ENCODE peak calls at places on chromosomes 11 and 22, in four cellular contexts. E is AG10803, D is heart left ventricle, H is RWPE1. T is an unnamed sample.
A peak's percentile ranks its signal among the peaks of the same experiment; 100 is the strongest.

GRCh38 chr11:2768471-2769408 is 68.9 kb upstream of the KCNQ1OT1 start:
- DNase-seq in E (peak; percentile 55), D (no peak), H (peak; percentile 86), T (peak; percentile 11)

GRCh38 chr11:2287102-2287501 is 14.6 kb downstream of the C11orf21 start:
- DNase-seq in E (no peak), D (peak; percentile 13), H (no peak), T (no peak)

GRCh38 chr22:38131399-38131798 is 20.9 kb upstream of the BAIAP2L2 start:
- DNase-seq in E (no peak), D (no peak), H (no peak), T (no peak)

GRCh38 chr22:41498322-41498721 is 29.4 kb downstream of the ACO2 start:
- DNase-seq in E (peak; percentile 16), D (no peak), H (no peak), T (no peak)

GRCh38 chr11:119266517-119267255 is 50.2 kb downstream of the MCAM start:
- DNase-seq in E (no peak), D (no peak), H (no peak), T (no peak)

GRCh38 chr11:120235024-120235628 is 4.8 kb upstream of the POU2F3 start:
- DNase-seq in E (peak; percentile 45), D (peak; percentile 55), H (peak; percentile 90), T (peak; percentile 83)

GRCh38 chr22:44538071-44538470 is 40.0 kb upstream of the RTL6 start:
- DNase-seq in E (peak; percentile 47), D (no peak), H (peak; percentile 8), T (no peak)

GRCh38 chr11:35418282-35418846 is 994 bp downstream of the SLC1A2 start:
- DNase-seq in E (no peak), D (no peak), H (no peak), T (no peak)

GRCh38 chr11:95364324-95365295 is 133.6 kb upstream of the SESN3 start:
- DNase-seq in E (no peak), D (no peak), H (peak; percentile 71), T (no peak)

GRCh38 chr22:44780876-44781275 is 28.5 kb downstream of the ARHGAP8 start:
- DNase-seq in E (no peak), D (no peak), H (no peak), T (no peak)

GRCh38 chr22:46596819-46597218 is 23.4 kb upstream of the GRAMD4 start:
- DNase-seq in E (no peak), D (no peak), H (peak; percentile 74), T (no peak)

GRCh38 chr11:686451-687243 is 8.4 kb downstream of the DEAF1 start:
- DNase-seq in E (no peak), D (no peak), H (no peak), T (no peak)

DNA sequence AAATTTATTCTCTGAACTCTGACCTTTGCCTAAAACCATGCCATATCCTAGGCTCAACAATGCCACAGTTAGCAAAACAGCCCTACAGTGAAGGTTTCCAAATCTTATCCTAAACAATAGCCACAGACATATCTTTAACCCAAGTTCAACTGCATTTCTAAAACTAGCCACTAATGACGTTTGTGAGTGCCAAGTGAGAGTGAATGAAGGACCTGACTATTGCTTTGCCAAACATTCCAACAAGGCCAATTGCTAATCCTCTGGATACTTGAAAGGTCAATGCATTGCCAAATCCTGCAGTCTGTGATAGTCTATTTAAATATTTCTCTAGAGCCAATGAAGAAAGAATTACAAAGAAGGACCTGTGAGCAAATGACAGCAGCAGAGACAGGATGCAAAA is 2.5 kb upstream of the OR4C45 start:
- DNase-seq in E (no peak), D (no peak), H (no peak), T (no peak)
- TF ChIP-seq CTCF in E (no peak), D (no peak), H (no peak), T (no peak)

GRCh38 chr11:73229321-73230275 is 11.5 kb downstream of the P2RY2 start:
- DNase-seq in E (no peak), D (no peak), H (no peak), T (no peak)
- TF ChIP-seq CTCF in E (no peak), D (no peak), H (no peak), T (no peak)

DNA sequence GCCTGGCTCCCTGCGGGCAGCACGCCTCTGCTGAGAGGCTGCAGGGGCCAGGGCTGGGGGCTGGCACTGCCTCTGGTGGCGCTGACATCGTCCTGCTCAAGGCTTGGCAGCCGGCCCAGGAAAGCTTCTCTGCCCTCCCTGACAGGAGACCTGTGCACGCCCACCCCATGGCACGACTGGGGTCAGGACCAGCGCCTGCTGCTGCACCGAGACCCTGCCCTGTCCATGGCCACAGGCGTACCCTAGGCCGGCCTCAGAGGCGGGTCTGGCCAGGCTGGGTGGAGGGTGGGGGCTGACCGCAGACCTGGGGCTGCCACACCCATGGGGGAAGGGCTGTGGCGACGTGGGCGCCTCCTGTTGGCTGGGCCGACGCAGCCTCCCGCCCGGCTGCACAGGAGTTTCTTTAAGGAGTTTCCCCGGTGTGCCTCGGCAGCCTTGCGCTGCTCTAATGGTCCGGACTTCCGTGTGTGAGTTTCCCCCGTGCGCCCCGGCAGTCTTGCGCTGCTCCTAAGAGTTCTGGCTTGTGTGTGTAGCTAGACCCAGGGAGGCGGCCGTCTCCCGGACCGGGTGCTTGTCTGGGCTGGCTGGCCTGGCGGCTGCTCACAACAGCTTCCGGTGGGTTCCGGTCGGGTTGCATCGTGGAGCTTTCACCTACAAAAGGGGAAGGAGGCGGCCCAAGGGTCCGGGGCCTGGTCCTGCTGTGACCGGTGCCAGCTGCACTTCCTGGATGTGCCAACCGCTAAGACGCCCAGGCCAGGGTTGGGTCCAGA is 4.7 kb downstream of the TRABD start:
- DNase-seq in E (peak; percentile 49), D (peak; percentile 82), H (peak; percentile 62), T (peak; percentile 87)
- TF ChIP-seq CTCF in E (peak; percentile 45), D (peak; percentile 44), H (peak; percentile 47), T (peak; percentile 49)

GRCh38 chr11:75509201-75509600 is 16.5 kb downstream of the GDPD5 start:
- DNase-seq in E (no peak), D (no peak), H (no peak), T (no peak)
- TF ChIP-seq CTCF in E (no peak), D (no peak), H (no peak), T (no peak)

GRCh38 chr11:130623909-130624668 is 175.6 kb downstream of the ADAMTS15 start:
- DNase-seq in E (no peak), D (no peak), H (no peak), T (no peak)
- TF ChIP-seq CTCF in E (no peak), D (peak; percentile 3), H (no peak), T (no peak)

DNA sequence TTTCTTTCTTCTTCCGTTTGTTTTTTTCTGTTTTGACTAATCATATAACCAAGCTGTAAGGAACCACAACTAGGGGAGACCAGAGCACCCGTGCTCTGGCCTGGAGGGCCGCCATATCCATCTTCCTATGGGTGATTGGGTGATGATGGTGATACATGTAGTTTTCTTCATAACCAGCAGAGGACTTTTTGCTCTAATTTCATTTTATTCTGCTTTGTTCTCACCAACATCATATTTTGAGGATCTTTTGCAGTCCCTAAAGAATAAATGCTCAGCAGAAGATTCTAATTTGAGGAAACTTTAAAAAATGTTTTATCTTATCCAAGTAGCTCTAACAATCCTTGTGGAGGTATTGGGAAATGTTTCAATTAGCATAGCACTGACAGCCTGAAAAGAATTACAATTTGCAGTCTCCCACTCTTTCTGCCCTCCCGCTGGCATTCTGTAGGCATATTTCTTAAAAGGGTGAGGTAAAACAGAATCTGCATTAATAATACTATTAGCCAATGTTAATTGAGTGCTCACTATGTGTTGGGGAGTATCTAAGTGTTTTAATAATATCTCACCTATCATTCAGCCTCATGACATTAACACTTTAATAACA is 544.0 kb downstream of the NTM start:
- DNase-seq in E (peak; percentile 53), D (no peak), H (no peak), T (peak; percentile 37)
- TF ChIP-seq CTCF in E (peak; percentile 66), D (peak; percentile 22), H (no peak), T (no peak)